ENCODE peak calls at places on chromosomes 7 and 10, in seven cellular contexts. D is H9, S is neuronal stem cell, O is IMR-90, Z is mesenchymal stem cell, J is mesendoderm, B is trophoblast cell. X is an unnamed sample.

GRCh38 chr10:47092822-47093221 is 181.6 kb downstream of the PTPN20 start:
- DNase-seq in D (peak; percentile 15), S (no peak), B (no peak), O (no peak), J (no peak), Z (no peak), X (no peak)

GRCh38 chr10:86128360-86128759 is 238.2 kb downstream of the GRID1 start:
- DNase-seq in S (no peak), D (no peak), B (no peak), Z (no peak), J (no peak), O (no peak), X (no peak)

GRCh38 chr10:18334116-18334867 is 194.1 kb downstream of the CACNB2 start:
- DNase-seq in O (peak; percentile 18), S (no peak), J (no peak), D (no peak), Z (no peak), B (no peak), X (no peak)

GRCh38 chr10:111076682-111077661 is at the start of gene ADRA2A:
- DNase-seq in J (peak; percentile 80), B (no peak), D (peak; percentile 79), O (peak; percentile 15), S (peak; percentile 62), Z (peak; percentile 46), X (peak; percentile 67)

GRCh38 chr10:113310317-113310716 is 242.5 kb upstream of the HABP2 start:
- DNase-seq in S (no peak), J (no peak), Z (no peak), O (no peak), D (no peak), B (no peak), X (no peak)

GRCh38 chr10:7407368-7408002 is 3.3 kb downstream of the SFMBT2 start:
- DNase-seq in J (peak; percentile 49), B (no peak), S (no peak), D (peak; percentile 35), Z (peak; percentile 70), O (no peak), X (no peak)

GRCh38 chr7:37368540-37368939 is 80.1 kb downstream of the ELMO1 start:
- DNase-seq in D (no peak), J (peak; percentile 30), S (no peak), B (no peak), O (no peak), Z (no peak), X (no peak)

GRCh38 chr7:47611045-47611511 is 29.2 kb upstream of the TNS3 start:
- DNase-seq in O (no peak), D (no peak), Z (no peak), B (no peak), S (no peak), J (no peak), X (no peak)

GRCh38 chr7:84372155-84372621 is 177.6 kb upstream of the SEMA3A start:
- DNase-seq in O (peak; percentile 98), J (no peak), D (no peak), Z (peak; percentile 57), S (no peak), B (no peak), X (no peak)

GRCh38 chr10:20888620-20889337 is 8.3 kb downstream of the NEBL start:
- DNase-seq in O (no peak), J (no peak), Z (peak; percentile 14), D (no peak), B (no peak), S (no peak), X (no peak)

GRCh38 chr7:139646566-139646965 is 123.1 kb downstream of the CLEC2L start:
- DNase-seq in D (no peak), O (no peak), B (no peak), S (no peak), Z (no peak), J (no peak), X (no peak)

GRCh38 chr7:2241580-2242540 is at the start of the genes MRM2 and NUDT1:
- DNase-seq in J (peak; percentile 86), Z (peak; percentile 84), B (peak; percentile 76), S (peak; percentile 86), O (peak; percentile 62), D (peak; percentile 85), X (no peak)

GRCh38 chr10:124899151-124899550 is 42.8 kb upstream of the ZRANB1 start:
- DNase-seq in O (no peak), B (no peak), D (no peak), S (no peak), Z (no peak), J (no peak), X (no peak)

GRCh38 chr7:135573541-135573940 is 15.8 kb downstream of the NUP205 start:
- DNase-seq in S (no peak), B (no peak), D (no peak), J (no peak), Z (no peak), O (no peak), X (no peak)

GRCh38 chr7:158834799-158835784 is 5.8 kb upstream of the ESYT2 start:
- DNase-seq in D (no peak), J (no peak), S (no peak), Z (no peak), O (no peak), B (no peak), X (no peak)

GRCh38 chr7:28018446-28018845 is 162.1 kb downstream of the JAZF1 start:
- DNase-seq in D (no peak), Z (no peak), J (no peak), B (no peak), S (no peak), O (peak; percentile 70), X (no peak)

GRCh38 chr10:127854769-127855583 is 37.8 kb downstream of the CLRN3 start:
- DNase-seq in S (no peak), B (no peak), D (no peak), O (no peak), Z (no peak), J (no peak), X (no peak)

GRCh38 chr7:125025620-125026019 is 96.0 kb upstream of the POT1 start:
- DNase-seq in D (no peak), S (no peak), J (no peak), Z (no peak), B (no peak), O (no peak), X (no peak)

GRCh38 chr10:47451275-47451997 is 32.5 kb downstream of the ANXA8 start:
- DNase-seq in B (no peak), O (no peak), S (no peak), Z (no peak), D (peak; percentile 22), J (no peak), X (no peak)

GRCh38 chr10:70472799-70473452 is 5.6 kb upstream of the PALD1 start:
- DNase-seq in B (no peak), D (no peak), S (no peak), Z (no peak), J (no peak), O (no peak), X (no peak)

GRCh38 chr10:82628373-82628772 is 753.4 kb downstream of the NRG3 start:
- DNase-seq in Z (peak; percentile 49), B (no peak), D (no peak), J (peak; percentile 38), S (no peak), O (no peak), X (no peak)

DNA sequence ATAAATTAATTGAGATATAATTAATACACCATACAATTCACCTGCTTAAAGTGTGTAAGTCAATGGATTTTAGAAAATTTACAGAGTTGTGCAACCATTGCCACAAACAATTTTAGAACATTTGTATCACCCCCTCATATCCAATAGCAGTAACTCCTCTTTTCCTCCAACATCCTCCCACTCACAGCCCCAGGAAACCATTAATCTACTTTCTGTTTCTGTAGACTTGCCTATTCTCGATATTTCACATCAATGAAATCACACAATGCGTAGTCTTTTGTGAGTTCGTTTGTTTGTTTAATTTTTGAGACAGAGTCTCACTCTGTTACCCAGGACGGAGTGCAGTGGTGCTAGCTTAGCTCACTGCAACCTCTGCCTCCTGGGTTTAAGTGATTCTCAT is 13.7 kb upstream of the HERC4 start:
- DNase-seq in Z (no peak), S (no peak), J (no peak), D (no peak), O (peak; percentile 87), B (no peak), X (no peak)
- H2BK120ac ChIP-seq in Z (no peak overlapping the region), S (no peak overlapping the region), J (no peak overlapping the region), D (no peak overlapping the region), O (peak overlapping the region; percentile 90), B (no peak overlapping the region), X (no peak overlapping the region)

GRCh38 chr10:57822965-57823364 is 444.7 kb downstream of the IPMK start:
- DNase-seq in Z (no peak), J (no peak), O (no peak), S (no peak), D (no peak), B (no peak), X (no peak)
- H2BK120ac ChIP-seq in Z (no peak overlapping the region), J (no peak overlapping the region), O (no peak overlapping the region), S (no peak overlapping the region), D (no peak overlapping the region), B (no peak overlapping the region), X (no peak overlapping the region)

GRCh38 chr10:92413519-92413918 is 122.6 kb downstream of the MARCHF5 start:
- DNase-seq in S (no peak), B (no peak), J (no peak), D (no peak), Z (no peak), O (no peak), X (no peak)
- H2BK120ac ChIP-seq in S (no peak overlapping the region), B (no peak overlapping the region), J (no peak overlapping the region), D (no peak overlapping the region), Z (no peak overlapping the region), O (no peak overlapping the region), X (no peak overlapping the region)

DNA sequence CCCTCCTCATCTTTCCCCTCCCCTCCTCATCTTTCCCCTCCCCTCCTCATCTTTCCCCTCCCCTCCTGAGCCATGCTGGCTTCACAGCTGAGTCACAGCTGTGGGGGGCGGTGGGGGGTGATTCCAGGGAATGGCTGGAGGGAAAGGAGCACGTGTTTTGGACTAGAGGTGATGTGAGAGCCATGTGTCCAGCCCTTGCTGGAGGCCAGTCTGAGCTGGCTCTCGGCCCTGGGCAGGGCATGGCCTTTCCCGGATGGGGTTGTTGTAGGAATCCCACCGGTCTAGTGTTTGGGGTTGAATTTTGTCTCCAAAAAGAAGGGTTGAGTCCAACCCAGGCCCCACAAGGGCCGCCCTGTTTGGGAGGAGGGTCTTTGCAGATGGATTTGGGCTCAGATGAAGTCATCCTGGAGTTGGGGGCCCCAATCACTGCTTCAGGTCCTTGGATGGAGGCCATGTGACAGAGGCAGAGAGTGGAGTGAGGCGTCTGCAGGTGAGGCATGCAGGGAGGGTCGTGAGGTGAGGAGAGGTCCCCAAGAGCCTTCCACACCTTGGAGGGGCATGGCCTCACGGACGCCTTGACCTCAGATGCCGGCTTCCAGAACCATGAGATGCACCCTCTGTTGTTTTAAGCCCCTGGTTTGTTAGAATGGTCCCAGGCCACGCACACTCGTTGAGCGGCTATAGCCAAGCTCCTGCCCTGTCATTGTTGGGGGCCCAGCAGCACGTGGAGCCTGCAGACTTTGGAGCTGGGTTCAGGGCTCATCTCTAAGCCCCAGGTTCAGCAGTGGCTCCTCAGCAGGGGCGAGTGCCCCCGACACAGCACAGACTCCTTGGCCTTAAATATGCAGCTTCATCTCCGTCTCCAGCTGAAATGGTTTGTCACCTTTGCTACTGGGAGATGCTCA is 101.6 kb downstream of the DNAJB6 start:
- DNase-seq in J (no peak), Z (no peak), O (no peak), S (no peak), D (no peak), B (no peak), X (peak; percentile 31)
- H2BK120ac ChIP-seq in J (no peak overlapping the region), Z (no peak overlapping the region), O (no peak overlapping the region), S (no peak overlapping the region), D (no peak overlapping the region), B (no peak overlapping the region), X (no peak overlapping the region)

X was measured in H1.